ENCODE peak calls at places on chromosome 14, in eight cellular contexts. Q, T, Z, B, H, M, I and K are unnamed samples.

GRCh38 chr14:33715223-33715528 is 235.7 kb downstream of the EGLN3 start:
- DNase-seq in M (no peak), I (no peak), Z (no peak), H (no peak), B (no peak), Q (no peak), T (no peak), K (no peak)

GRCh38 chr14:23692416-23692815 is 56.3 kb downstream of the DHRS2 start:
- DNase-seq in M (no peak), Q (no peak), Z (no peak), I (no peak), B (no peak), T (no peak), H (no peak), K (no peak)

GRCh38 chr14:67729072-67729561 is 27.4 kb downstream of the RDH12 start:
- DNase-seq in M (no peak), T (no peak), Q (no peak), Z (no peak), I (no peak), H (no peak), B (peak; percentile 49), K (no peak)

GRCh38 chr14:64993263-64993662 is 6.6 kb downstream of the FNTB start:
- DNase-seq in B (no peak), Z (peak; percentile 30), I (no peak), T (no peak), H (no peak), Q (no peak), M (no peak), K (no peak)

GRCh38 chr14:68249534-68250517 is 430.2 kb downstream of the RAD51B start:
- DNase-seq in T (no peak), I (no peak), H (no peak), B (no peak), Q (no peak), Z (peak; percentile 70), M (no peak), K (no peak)

GRCh38 chr14:65077318-65077717 is 25.0 kb downstream of the MAX start:
- DNase-seq in B (no peak), Z (no peak), T (no peak), H (no peak), Q (no peak), M (no peak), I (no peak), K (no peak)

GRCh38 chr14:65926504-65926903 is 514.0 kb downstream of the FUT8 start:
- DNase-seq in Q (no peak), B (no peak), I (no peak), H (no peak), T (no peak), M (no peak), Z (no peak), K (no peak)

GRCh38 chr14:37230551-37231194 is 32.9 kb downstream of the MIPOL1 start:
- DNase-seq in T (no peak), H (no peak), B (no peak), Z (peak; percentile 66), M (no peak), Q (no peak), I (no peak), K (no peak)

GRCh38 chr14:79265366-79265765 is 945.9 kb downstream of the DIO2 start:
- DNase-seq in Q (no peak), I (no peak), Z (no peak), H (no peak), T (no peak), B (no peak), M (no peak), K (no peak)

GRCh38 chr14:69005432-69006148 is 26.5 kb upstream of the ACTN1 start:
- DNase-seq in Z (peak; percentile 99), I (no peak), Q (peak; percentile 77), H (peak; percentile 16), B (peak; percentile 58), M (peak; percentile 45), T (peak; percentile 58), K (no peak)

GRCh38 chr14:84963518-84963917 is 566.4 kb upstream of the FLRT2 start:
- DNase-seq in Q (no peak), H (no peak), Z (peak; percentile 96), T (no peak), M (no peak), I (no peak), B (no peak), K (no peak)

GRCh38 chr14:21454843-21455550 is 926 bp downstream of the CHD8 start:
- DNase-seq in Q (no peak), H (no peak), I (no peak), M (no peak), B (no peak), T (no peak), Z (no peak), K (no peak)

GRCh38 chr14:35122696-35123387 is 490 bp downstream of the PRORP start:
- DNase-seq in Q (no peak), B (no peak), H (no peak), I (peak; percentile 79), T (peak; percentile 53), M (no peak), Z (peak; percentile 50), K (no peak)

GRCh38 chr14:31243860-31244259 is 36.3 kb upstream of the HECTD1 start:
- DNase-seq in T (no peak), Q (no peak), M (no peak), B (peak; percentile 80), I (no peak), Z (no peak), H (no peak), K (no peak)

GRCh38 chr14:105196228-105196960 is 15.3 kb upstream of the NUDT14 start:
- DNase-seq in M (no peak), H (no peak), T (no peak), Q (no peak), I (no peak), Z (peak; percentile 68), B (no peak), K (no peak)

GRCh38 chr14:21913759-21914158 is 240.1 kb upstream of the OR4E1 start:
- DNase-seq in Q (no peak), I (no peak), T (no peak), M (no peak), Z (peak; percentile 87), B (peak; percentile 83), H (no peak), K (no peak)

GRCh38 chr14:23306412-23307145 is at the start of gene BCL2L2:
- DNase-seq in T (peak; percentile 95), Q (peak; percentile 90), B (peak; percentile 95), H (peak; percentile 89), M (peak; percentile 95), I (peak; percentile 90), Z (peak; percentile 92), K (no peak)

GRCh38 chr14:67487937-67488893 is at the start of gene TMEM229B:
- DNase-seq in M (peak; percentile 39), H (no peak), Q (no peak), I (peak; percentile 94), Z (no peak), T (no peak), B (peak; percentile 94), K (peak; percentile 41)

GRCh38 chr14:92785601-92786426 is 8.3 kb upstream of the GOLGA5 start:
- DNase-seq in Q (peak; percentile 38), H (no peak), B (no peak), T (no peak), M (peak; percentile 75), I (no peak), Z (peak; percentile 40), K (no peak)

GRCh38 chr14:52948039-52948438 is 2.8 kb downstream of the FERMT2 start:
- DNase-seq in M (no peak), Z (no peak), Q (no peak), T (no peak), B (no peak), H (no peak), I (no peak), K (no peak)

GRCh38 chr14:100421756-100422470 is 98.8 kb downstream of the SLC25A47 start:
- DNase-seq in T (no peak), Z (no peak), B (peak; percentile 29), M (no peak), Q (no peak), H (no peak), I (peak; percentile 47), K (no peak)

GRCh38 chr14:51650721-51651387 is 856 bp upstream of the FRMD6 start:
- DNase-seq in Q (peak; percentile 40), T (no peak), M (peak; percentile 62), H (no peak), Z (peak; percentile 29), B (peak; percentile 48), I (peak; percentile 76), K (no peak)

GRCh38 chr14:69933623-69934275 is 54.5 kb downstream of the SMOC1 start:
- DNase-seq in Q (no peak), T (no peak), H (no peak), B (no peak), I (no peak), Z (no peak), M (no peak), K (no peak)

GRCh38 chr14:100438678-100439592 is 115.8 kb downstream of the SLC25A47 start:
- DNase-seq in Q (peak; percentile 31), Z (peak; percentile 6), H (no peak), I (no peak), B (peak; percentile 89), T (no peak), M (no peak), K (no peak)

GRCh38 chr14:90556666-90557450 is 160.0 kb downstream of the CALM1 start:
- DNase-seq in H (no peak), M (no peak), B (no peak), I (peak; percentile 36), T (no peak), Z (no peak), Q (no peak), K (no peak)

GRCh38 chr14:20383032-20383431 is 30.3 kb downstream of the TEP1 start:
- DNase-seq in Z (no peak), I (no peak), M (no peak), H (no peak), Q (no peak), B (no peak), T (no peak), K (no peak)
- H3K36me3 ChIP-seq in Z (peaks cover 23% of the 10 kb centered on the region), I (peaks cover 8% of the 10 kb centered on the region), M (peaks cover 4% of the 10 kb centered on the region), H (peaks cover 68% of the 10 kb centered on the region), Q (no peaks in the 10 kb centered on the region), B (no peaks in the 10 kb centered on the region), T (peaks cover 56% of the 10 kb centered on the region), K (peaks cover 78% of the 10 kb centered on the region)

GRCh38 chr14:63203618-63204406 is 431 bp upstream of the RHOJ start:
- DNase-seq in H (peak; percentile 67), I (peak; percentile 74), M (peak; percentile 82), Q (peak; percentile 82), B (peak; percentile 69), T (peak; percentile 54), Z (peak; percentile 100), K (peak; percentile 7)
- TF ChIP-seq POLR2A in H (no peak), I (no peak), M (peak; percentile 52), Q (peak; percentile 47), B (no peak), T (no peak), Z (no peak), K (no peak)

DNA sequence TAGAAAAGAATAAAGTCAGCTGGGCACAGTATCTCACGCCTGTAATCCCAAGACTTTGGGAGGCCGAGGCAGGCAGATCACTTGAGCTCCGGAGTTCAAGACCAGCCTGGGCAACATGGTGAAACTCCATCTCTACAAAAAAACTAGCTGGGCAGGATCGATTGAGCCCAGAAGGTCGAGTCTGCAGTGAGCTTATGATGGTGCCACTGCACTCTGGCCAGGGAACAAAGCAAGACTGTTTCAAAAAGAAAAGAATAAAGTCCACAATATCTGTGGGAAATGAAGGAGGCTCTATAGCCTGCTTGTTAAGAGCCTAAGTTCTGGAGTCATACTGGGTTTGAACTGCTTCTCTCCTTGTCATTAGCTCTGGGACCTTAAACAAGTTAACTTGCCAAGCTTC is 7.9 kb downstream of the MAPK1IP1L start:
- DNase-seq in B (no peak), I (no peak), H (no peak), T (no peak), Q (no peak), Z (no peak), M (no peak), K (no peak)
- H3K36me3 ChIP-seq in B (no peaks in the 10 kb centered on the region), I (no peaks in the 10 kb centered on the region), H (peaks cover 7% of the 10 kb centered on the region), T (no peaks in the 10 kb centered on the region), Q (no peaks in the 10 kb centered on the region), Z (peaks cover 21% of the 10 kb centered on the region), M (no peaks in the 10 kb centered on the region), K (peaks cover 12% of the 10 kb centered on the region)

GRCh38 chr14:63852817-63853730 is at the start of gene SYNE2:
- DNase-seq in B (peak; percentile 90), M (peak; percentile 90), Z (peak; percentile 78), H (peak; percentile 62), T (peak; percentile 75), I (peak; percentile 94), Q (peak; percentile 79), K (no peak)
- TF ChIP-seq POLR2A in B (no peak), M (peak; percentile 58), Z (peak; percentile 14), H (peak; percentile 75), T (no peak), I (peak; percentile 27), Q (peak; percentile 77), K (peak; percentile 76)